ENCODE peak calls at places on chromosome 2, in ten cellular contexts. S, T, D, K, J, E, X, U, F and A are unnamed samples.

GRCh38 chr2:162430323-162430722 is 86.4 kb downstream of the GCA start:
- DNase-seq in S (no peak), T (no peak), D (no peak), K (no peak), J (no peak), E (no peak), X (no peak), U (no peak), F (no peak), A (no peak)

GRCh38 chr2:208112969-208113368 is 11.4 kb downstream of the CRYGD start:
- DNase-seq in S (no peak), T (no peak), D (no peak), K (no peak), J (peak; percentile 79), E (no peak), X (no peak), U (no peak), F (no peak), A (peak; percentile 2)

GRCh38 chr2:239328306-239329191 is 72.3 kb downstream of the HDAC4 start:
- DNase-seq in S (peak; percentile 84), T (no peak), D (no peak), K (peak; percentile 92), J (no peak), E (no peak), X (no peak), U (peak; percentile 100), F (no peak), A (no peak)

GRCh38 chr2:196941398-196942078 is 15.0 kb upstream of the PGAP1 start:
- DNase-seq in S (no peak), T (no peak), D (no peak), K (no peak), J (no peak), E (no peak), X (no peak), U (no peak), F (no peak), A (no peak)

GRCh38 chr2:1091895-1092585 is 141.4 kb downstream of the SNTG2 start:
- DNase-seq in S (no peak), T (no peak), D (no peak), K (no peak), J (peak; percentile 26), E (no peak), X (no peak), U (no peak), F (no peak), A (no peak)

GRCh38 chr2:188623995-188624643 is 332.4 kb downstream of the GULP1 start:
- DNase-seq in S (no peak), T (no peak), D (no peak), K (no peak), J (no peak), E (no peak), X (no peak), U (peak; percentile 96), F (no peak), A (no peak)

GRCh38 chr2:55843096-55843991 is 80.2 kb downstream of the EFEMP1 start:
- DNase-seq in S (no peak), T (peak; percentile 91), D (no peak), K (no peak), J (no peak), E (no peak), X (no peak), U (peak; percentile 98), F (no peak), A (no peak)

GRCh38 chr2:144517825-144518699 is 1.9 kb downstream of the ZEB2 start:
- DNase-seq in S (no peak), T (no peak), D (no peak), K (no peak), J (no peak), E (no peak), X (no peak), U (no peak), F (no peak), A (no peak)